ENCODE peak calls at places on chromosomes 2 and 18, in six cellular contexts. B is H9, F is mesenchymal stem cell, L is mesendoderm, D is IMR-90, M is H1. P is an unnamed sample.
A peak's percentile ranks its signal among the peaks of the same experiment; 100 is the strongest.

GRCh38 chr18:59760212-59760997 is 63.2 kb upstream of the CCBE1 start:
- DNase-seq in B (no peak), F (no peak), L (no peak), D (no peak), M (no peak), P (no peak)

GRCh38 chr2:241810304-241811208 is 1.6 kb downstream of the NEU4 start:
- DNase-seq in B (peak; percentile 27), F (no peak), L (no peak), D (no peak), M (no peak), P (no peak)

GRCh38 chr2:196431076-196431475 is 208.4 kb upstream of the CCDC150 start:
- DNase-seq in B (no peak), F (peak; percentile 11), L (no peak), D (no peak), M (no peak), P (no peak)

GRCh38 chr2:197158591-197159550 is 151.7 kb downstream of the ANKRD44 start:
- DNase-seq in B (no peak), F (peak; percentile 59), L (no peak), D (peak; percentile 31), M (no peak), P (no peak)

GRCh38 chr2:11073251-11073650 is 82.0 kb upstream of the SLC66A3 start:
- DNase-seq in B (peak; percentile 87), F (peak; percentile 70), L (peak; percentile 86), D (peak; percentile 50), M (peak; percentile 60), P (peak; percentile 61)

GRCh38 chr2:191740016-191740419 is 62.1 kb downstream of the NABP1 start:
- DNase-seq in B (no peak), F (peak; percentile 6), L (no peak), D (no peak), M (no peak), P (no peak)

GRCh38 chr18:23487738-23488625 is 15.3 kb upstream of the RMC1 start:
- DNase-seq in B (no peak), F (peak; percentile 19), L (no peak), D (peak; percentile 33), M (no peak), P (no peak)

GRCh38 chr2:182426915-182427233 is at the start of gene PDE1A:
- DNase-seq in B (no peak), F (no peak), L (no peak), D (no peak), M (no peak), P (no peak)

GRCh38 chr18:52465391-52465790 is 125.4 kb downstream of the DCC start:
- DNase-seq in B (no peak), F (no peak), L (peak; percentile 68), D (no peak), M (peak; percentile 23), P (peak; percentile 6)

GRCh38 chr2:220143336-220143735 is 515.9 kb downstream of the SLC4A3 start:
- DNase-seq in B (no peak), F (peak; percentile 78), L (peak; percentile 25), D (peak; percentile 86), M (no peak), P (no peak)

GRCh38 chr2:168490015-168490874 is 34.2 kb downstream of the CERS6 start:
- DNase-seq in B (no peak), F (peak; percentile 72), L (peak; percentile 48), D (peak; percentile 34), M (no peak), P (no peak)

GRCh38 chr2:22167256-22167655 is 1043.5 kb downstream of the TDRD15 start:
- DNase-seq in B (no peak), F (no peak), L (peak; percentile 51), D (no peak), M (no peak), P (no peak)

GRCh38 chr2:31240406-31241365 is 6.7 kb downstream of the EHD3 start:
- DNase-seq in B (peak; percentile 12), F (no peak), L (no peak), D (no peak), M (no peak), P (no peak)

GRCh38 chr2:232549655-232550350 is 554 bp downstream of the TIGD1 start:
- DNase-seq in B (no peak), F (no peak), L (no peak), D (no peak), M (no peak), P (no peak)

GRCh38 chr2:19763731-19764130 is 138.1 kb downstream of the TTC32 start:
- DNase-seq in B (no peak), F (no peak), L (no peak), D (no peak), M (no peak), P (no peak)

GRCh38 chr2:233107906-233108305 is 47.8 kb downstream of the INPP5D start:
- DNase-seq in B (no peak), F (no peak), L (no peak), D (no peak), M (no peak), P (no peak)

GRCh38 chr2:96526101-96526591 is 10.4 kb upstream of the ARID5A start:
- DNase-seq in B (no peak), F (no peak), L (no peak), D (no peak), M (no peak), P (no peak)

GRCh38 chr2:158297120-158297519 is 159.4 kb downstream of the CCDC148 start:
- DNase-seq in B (no peak), F (no peak), L (no peak), D (no peak), M (no peak), P (no peak)

GRCh38 chr2:230434677-230435324 is 18.8 kb downstream of the SP100 start:
- DNase-seq in B (no peak), F (peak; percentile 13), L (no peak), D (no peak), M (no peak), P (no peak)

GRCh38 chr18:3058328-3059191 is 45.6 kb upstream of the LPIN2 start:
- DNase-seq in B (no peak), F (peak; percentile 70), L (no peak), D (no peak), M (no peak), P (no peak)

GRCh38 chr2:84832772-84833461 is 48.0 kb downstream of the TRABD2A start:
- DNase-seq in B (no peak), F (no peak), L (peak; percentile 62), D (peak; percentile 17), M (no peak), P (no peak)

GRCh38 chr18:79940126-79940813 is 11.2 kb downstream of the SLC66A2 start:
- DNase-seq in B (peak; percentile 2), F (no peak), L (no peak), D (no peak), M (no peak), P (no peak)

GRCh38 chr2:216632321-216632951 is 784 bp upstream of the IGFBP2 start:
- DNase-seq in B (peak; percentile 43), F (no peak), L (peak; percentile 33), D (no peak), M (no peak), P (no peak)

GRCh38 chr2:182904844-182905243 is 38.4 kb upstream of the FRZB start:
- DNase-seq in B (no peak), F (no peak), L (no peak), D (no peak), M (no peak), P (no peak)

GRCh38 chr2:133968446-133968845 is 285.4 kb upstream of the MGAT5 start:
- DNase-seq in B (no peak), F (no peak), L (no peak), D (no peak), M (no peak), P (no peak)

GRCh38 chr2:63827749-63828148 is 13.9 kb upstream of the UGP2 start:
- DNase-seq in B (no peak), F (peak; percentile 68), L (peak; percentile 97), D (peak; percentile 88), M (no peak), P (no peak)

GRCh38 chr2:41377837-41378236 is 670.0 kb upstream of the PKDCC start:
- DNase-seq in B (no peak), F (no peak), L (no peak), D (no peak), M (no peak), P (no peak)
- H4K8ac ChIP-seq in B (no peak overlapping the region), F (no peak overlapping the region), L (no peak overlapping the region), D (no peak overlapping the region), M (no peak overlapping the region), P (no peak overlapping the region)

DNA sequence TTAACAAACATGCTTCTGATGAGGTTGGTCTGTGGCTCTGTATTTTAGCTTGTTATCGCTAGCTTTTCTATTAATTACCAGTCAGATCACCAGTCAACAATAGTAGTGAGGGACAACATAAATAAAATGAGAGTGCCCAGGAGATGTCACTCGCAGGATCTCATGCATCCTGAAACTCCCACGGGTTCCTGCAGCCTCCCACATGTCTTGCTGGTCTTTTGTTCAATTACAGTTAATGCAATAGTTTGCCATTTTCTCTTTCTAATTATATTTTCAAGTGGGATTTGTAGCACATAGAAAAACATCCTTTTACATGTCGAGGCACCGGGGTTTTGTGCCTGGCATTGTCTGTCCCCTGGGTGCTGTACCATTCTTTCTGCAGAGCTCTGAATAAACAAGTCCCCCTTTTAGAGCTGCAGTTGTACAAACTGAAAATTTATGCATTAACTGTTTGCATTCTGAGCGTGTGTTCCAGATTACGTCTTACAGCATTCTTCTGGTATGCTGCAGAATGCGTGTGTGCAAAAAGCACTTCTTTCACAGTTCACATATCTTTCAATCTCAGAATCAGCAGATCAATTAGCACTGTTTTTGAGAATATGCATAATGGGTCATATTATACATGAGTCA is 27.4 kb downstream of the MEIS1 start:
- DNase-seq in B (no peak), F (peak; percentile 51), L (no peak), D (no peak), M (no peak), P (no peak)
- H3K4me1 ChIP-seq in B (no peaks in the 10 kb centered on the region), F (no peaks in the 10 kb centered on the region), L (no peaks in the 10 kb centered on the region), D (peaks cover 29% of the 10 kb centered on the region), M (no peaks in the 10 kb centered on the region), P (no peaks in the 10 kb centered on the region)

DNA sequence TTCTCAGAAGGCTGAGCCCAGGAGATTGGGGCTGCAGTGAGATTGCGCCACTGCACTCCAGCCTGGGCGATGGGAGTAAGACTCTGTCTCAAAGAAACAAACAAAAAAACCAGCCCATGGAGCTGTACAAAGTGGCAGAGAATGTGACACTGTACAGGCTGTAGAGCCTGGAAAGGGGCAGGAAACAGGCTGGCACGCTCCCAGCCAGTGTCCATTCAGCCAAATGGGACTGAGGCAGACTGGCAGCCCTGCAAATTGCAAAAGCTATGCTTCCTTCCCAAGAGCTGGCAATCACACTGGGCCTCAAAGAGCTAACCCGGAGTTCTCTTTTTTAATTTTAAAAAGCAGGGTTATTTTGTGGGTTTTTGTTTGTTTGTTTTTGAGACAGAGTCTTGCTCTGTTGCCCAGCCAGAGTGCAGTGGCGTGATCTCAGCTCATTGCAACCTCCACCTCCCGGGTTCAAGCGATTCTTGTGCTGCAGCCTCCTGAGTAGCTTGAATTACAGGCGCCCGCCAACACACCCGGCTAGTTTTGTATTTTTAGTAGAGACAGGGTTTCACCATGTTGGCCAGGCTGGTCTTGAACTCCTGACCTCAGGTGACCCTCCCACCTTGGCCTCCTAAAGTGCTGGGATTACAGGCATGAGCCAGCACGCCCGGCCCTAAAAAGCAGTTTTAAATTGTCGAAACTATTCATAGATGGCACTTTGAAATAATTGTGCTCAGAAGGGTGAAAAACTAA is 42.8 kb downstream of the SCRN3 start:
- DNase-seq in B (no peak), F (no peak), L (no peak), D (no peak), M (no peak), P (no peak)
- H4K8ac ChIP-seq in B (no peak overlapping the region), F (no peak overlapping the region), L (no peak overlapping the region), D (no peak overlapping the region), M (no peak overlapping the region), P (no peak overlapping the region)

GRCh38 chr2:28448738-28449100 is 47.1 kb upstream of the PLB1 start:
- DNase-seq in B (no peak), F (no peak), L (no peak), D (no peak), M (no peak), P (no peak)
- H3K4me1 ChIP-seq in B (no peaks in the 10 kb centered on the region), F (peaks cover 32% of the 10 kb centered on the region), L (no peaks in the 10 kb centered on the region), D (peaks cover 37% of the 10 kb centered on the region), M (no peaks in the 10 kb centered on the region), P (no peaks in the 10 kb centered on the region)